ENCODE peak calls at places on chromosomes 3 and 15, in seven cellular contexts. W is HEK293T, T is K562, P is HCT116, I is HepG2, V is H1, X is GM12878. E is an unnamed sample.

GRCh38 chr3:113535898-113536297 is 3.5 kb downstream of the SIDT1 start:
- DNase-seq in W (peak), P (no peak), X (no peak), V (no peak), I (no peak), T (peak), E (no peak)

GRCh38 chr3:84008623-84009022 is 950.2 kb upstream of the CADM2 start:
- DNase-seq in I (no peak), T (no peak), V (no peak), X (no peak), W (no peak), P (no peak), E (no peak)

GRCh38 chr3:50519471-50520089 is 16.1 kb upstream of the CACNA2D2 start:
- DNase-seq in V (peak), I (peak), P (peak), W (peak), X (no peak), T (peak), E (peak)

GRCh38 chr3:27907929-27908328 is 185.8 kb upstream of the EOMES start:
- DNase-seq in W (no peak), X (no peak), P (no peak), V (no peak), I (no peak), T (no peak), E (no peak)

GRCh38 chr3:44870375-44871061 is 3.9 kb upstream of the TGM4 start:
- DNase-seq in T (no peak), V (no peak), I (peak), X (no peak), W (no peak), P (no peak), E (no peak)

GRCh38 chr15:51163843-51164242 is 69.1 kb upstream of the TNFAIP8L3 start:
- DNase-seq in X (no peak), P (no peak), W (no peak), T (no peak), I (no peak), V (no peak), E (no peak)

GRCh38 chr3:98612996-98613517 is 19.6 kb upstream of the CPOX start:
- DNase-seq in X (peak), W (no peak), I (no peak), P (no peak), V (no peak), T (no peak), E (no peak)

GRCh38 chr15:95259965-95260364 is 1028.6 kb downstream of the MCTP2 start:
- DNase-seq in P (no peak), I (no peak), W (no peak), T (peak), V (no peak), X (no peak), E (no peak)

GRCh38 chr3:37103103-37103815 is 71.1 kb downstream of the LRRFIP2 start:
- DNase-seq in T (no peak), P (no peak), V (no peak), W (no peak), I (no peak), X (no peak), E (no peak)

GRCh38 chr3:148790841-148791240 is 36.8 kb upstream of the CPB1 start:
- DNase-seq in T (no peak), W (no peak), I (no peak), X (no peak), V (no peak), P (no peak), E (no peak)

GRCh38 chr15:47872869-47873301 is 155.6 kb downstream of the SEMA6D start:
- DNase-seq in W (no peak), X (no peak), V (no peak), P (no peak), T (no peak), I (no peak), E (no peak)

GRCh38 chr3:125072310-125072709 is 16.5 kb upstream of the HEG1 start:
- DNase-seq in V (no peak), I (no peak), X (no peak), T (no peak), P (no peak), W (no peak), E (no peak)

GRCh38 chr15:74683758-74684157 is 12.1 kb downstream of the EDC3 start:
- DNase-seq in T (no peak), P (no peak), W (no peak), I (no peak), V (no peak), X (no peak), E (no peak)

GRCh38 chr3:144085964-144086363 is 114.3 kb downstream of the DIPK2A start:
- DNase-seq in I (no peak), V (no peak), W (peak), T (no peak), X (no peak), P (no peak), E (no peak)

GRCh38 chr15:40543631-40544294 is 21.1 kb downstream of the CCDC32 start:
- DNase-seq in T (no peak), P (no peak), V (no peak), I (no peak), W (no peak), X (peak), E (no peak)

GRCh38 chr15:92097473-92098178 is 244.1 kb downstream of the SLCO3A1 start:
- DNase-seq in V (no peak), P (peak), T (peak), I (peak), W (peak), X (peak), E (peak)

GRCh38 chr3:67037615-67038014 is 39.5 kb downstream of the KBTBD8 start:
- DNase-seq in P (no peak), V (no peak), X (no peak), T (no peak), I (no peak), W (no peak), E (no peak)
- TF ChIP-seq SP1 in P (no peak), V (no peak), X (no peak), T (no peak), I (no peak), W (no peak), E (no peak)

GRCh38 chr3:52838561-52839267 is 3.9 kb upstream of the MUSTN1 start:
- DNase-seq in T (no peak), W (no peak), X (no peak), I (no peak), V (no peak), P (no peak), E (no peak)
- TF ChIP-seq SP1 in T (no peak), W (no peak), X (no peak), I (no peak), V (no peak), P (no peak), E (no peak)

DNA sequence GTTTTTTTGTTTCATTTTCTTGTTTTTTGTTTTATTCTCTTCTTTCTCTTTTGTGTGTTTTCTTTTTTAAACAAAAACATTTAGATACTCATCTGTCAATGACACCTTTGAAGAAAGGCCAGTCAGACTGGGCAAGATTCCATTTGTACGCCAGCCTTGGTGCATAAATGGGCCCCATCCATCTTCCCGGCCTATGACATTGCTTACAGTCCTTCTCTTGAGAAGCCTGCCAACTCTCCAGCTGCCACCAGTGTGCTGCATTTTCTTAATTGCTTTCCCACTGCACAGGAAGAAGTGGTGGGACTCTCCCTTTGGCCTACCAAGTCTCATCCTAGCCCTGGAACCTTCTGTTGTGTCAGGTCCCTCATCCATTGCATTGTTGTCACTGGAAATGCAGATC is 25.6 kb downstream of the LRTM1 start:
- DNase-seq in W (no peak), T (no peak), V (no peak), X (no peak), P (no peak), I (no peak), E (no peak)
- TF ChIP-seq SP1 in W (no peak), T (no peak), V (no peak), X (no peak), P (no peak), I (no peak), E (no peak)

GRCh38 chr3:62032738-62033137 is 340.6 kb downstream of the FEZF2 start:
- DNase-seq in X (no peak), I (no peak), W (no peak), V (no peak), T (no peak), P (no peak), E (no peak)

GRCh38 chr3:62039584-62039983 is 333.8 kb downstream of the FEZF2 start:
- DNase-seq in X (no peak), V (no peak), I (no peak), T (no peak), P (no peak), W (no peak), E (no peak)

GRCh38 chr3:62035664-62036063 is 337.7 kb downstream of the FEZF2 start:
- DNase-seq in I (no peak), P (no peak), X (no peak), W (no peak), T (no peak), V (no peak), E (no peak)

GRCh38 chr3:62041681-62042080 is 331.7 kb downstream of the FEZF2 start:
- DNase-seq in P (no peak), T (no peak), W (no peak), V (no peak), X (no peak), I (no peak), E (no peak)

GRCh38 chr3:62036726-62037125 is 336.6 kb downstream of the FEZF2 start:
- DNase-seq in P (no peak), X (no peak), T (no peak), W (no peak), V (no peak), I (no peak), E (no peak)
- TF ChIP-seq SP1 in P (no peak), X (no peak), T (no peak), W (no peak), V (no peak), I (no peak), E (no peak)

GRCh38 chr3:13950042-13950441 is 70.2 kb upstream of the WNT7A start:
- DNase-seq in I (no peak), P (no peak), W (no peak), X (no peak), V (no peak), T (no peak), E (no peak)
- TF ChIP-seq SP1 in I (no peak), P (no peak), W (no peak), X (no peak), V (no peak), T (no peak), E (no peak)

DNA sequence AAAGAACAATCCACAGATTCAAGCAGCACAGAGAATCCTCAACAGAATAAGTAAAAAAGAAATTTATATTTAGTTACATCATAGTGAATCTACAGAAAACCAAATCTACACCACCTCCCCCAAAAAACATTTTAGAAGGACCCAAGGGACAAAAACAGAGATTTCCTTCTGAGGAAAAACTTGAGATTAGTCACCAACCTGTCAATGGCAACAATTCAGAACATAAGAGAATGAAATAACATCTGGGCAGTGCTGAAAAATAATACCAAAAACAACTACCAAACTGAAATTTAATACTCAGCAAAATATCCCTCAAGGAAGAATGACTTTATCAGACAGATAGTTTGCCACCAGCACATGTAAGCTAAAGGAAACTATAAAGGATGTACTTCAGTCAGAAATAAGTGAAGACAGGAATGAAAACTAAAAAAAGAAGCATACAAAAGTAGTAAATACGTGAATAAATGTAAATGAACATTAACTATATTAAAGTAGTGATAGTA is 260.7 kb downstream of the ULK4 start:
- DNase-seq in X (no peak), V (no peak), P (no peak), W (no peak), I (no peak), T (no peak), E (no peak)
- TF ChIP-seq SP1 in X (no peak), V (no peak), P (no peak), W (no peak), I (no peak), T (no peak), E (no peak)

DNA sequence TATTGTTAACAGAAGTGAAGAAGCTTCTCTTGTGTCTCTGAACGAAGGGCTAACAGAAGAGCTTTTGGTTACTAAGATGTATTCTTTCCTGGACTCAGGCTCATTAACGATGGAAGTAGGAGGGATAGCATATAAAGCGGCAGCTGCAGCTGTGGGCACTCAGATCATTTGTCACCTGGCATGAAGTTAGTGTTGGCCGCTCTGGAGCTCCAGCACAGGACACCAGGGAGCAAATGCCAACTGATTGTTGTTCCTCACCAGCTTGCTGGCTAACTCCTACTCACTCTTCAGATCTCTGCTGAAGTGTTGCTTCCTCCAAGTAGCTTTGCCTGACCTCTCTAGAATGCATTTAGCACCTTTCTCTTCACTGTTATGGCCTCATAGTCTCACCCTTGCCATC is 15.6 kb upstream of the SLITRK3 start:
- DNase-seq in W (no peak), I (no peak), X (no peak), P (no peak), V (no peak), T (no peak), E (no peak)
- TF ChIP-seq SP1 in W (no peak), I (no peak), X (no peak), P (no peak), V (no peak), T (no peak), E (no peak)

DNA sequence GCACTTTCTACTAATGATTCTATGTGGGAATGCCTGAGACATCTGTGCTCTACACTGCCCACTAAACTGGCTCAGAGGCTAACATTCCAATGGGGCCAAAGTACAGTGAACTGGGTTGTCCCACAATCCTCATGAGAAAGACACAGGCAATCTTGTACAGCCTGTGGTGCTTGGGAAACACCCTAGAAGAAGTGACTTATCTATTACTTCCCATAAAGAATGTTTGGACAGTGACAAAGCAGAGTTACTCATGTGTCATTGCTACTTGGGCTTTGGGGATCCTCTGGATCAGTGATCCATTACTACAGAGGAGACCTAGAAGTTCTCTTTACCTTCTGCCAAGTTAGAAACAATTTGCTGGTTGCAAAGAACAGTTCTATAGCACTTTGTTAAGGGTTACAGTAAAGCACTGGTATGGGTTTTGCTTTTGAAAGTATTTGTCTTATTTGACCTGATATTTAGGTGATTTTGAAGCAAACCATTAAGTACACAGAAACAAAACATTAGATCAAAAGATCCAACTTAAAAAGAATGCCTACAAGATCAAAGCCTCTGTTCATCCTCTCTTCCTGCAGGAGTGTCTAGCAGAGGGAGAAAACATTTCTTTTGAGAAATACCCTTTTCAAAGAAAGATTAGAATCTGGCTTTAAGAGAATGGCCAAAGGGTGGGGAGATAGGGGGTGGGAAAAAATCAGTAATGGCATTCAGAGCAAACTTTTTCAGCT is 75.8 kb downstream of the CTNNB1 start:
- DNase-seq in V (no peak), W (no peak), T (no peak), I (peak), X (no peak), P (no peak), E (no peak)
- TF ChIP-seq SP1 in V (no peak), W (no peak), T (no peak), I (no peak), X (no peak), P (no peak), E (no peak)

GRCh38 chr3:78613366-78614008 is 1154.3 kb downstream of the ROBO1 start:
- DNase-seq in V (no peak), T (no peak), W (no peak), I (no peak), P (no peak), X (no peak), E (no peak)
- TF ChIP-seq SP1 in V (no peak), T (no peak), W (no peak), I (no peak), P (no peak), X (no peak), E (no peak)

GRCh38 chr3:62845996-62846395 is 29.2 kb downstream of the CADPS start:
- DNase-seq in P (no peak), W (no peak), T (no peak), I (no peak), V (no peak), X (no peak), E (no peak)

DNA sequence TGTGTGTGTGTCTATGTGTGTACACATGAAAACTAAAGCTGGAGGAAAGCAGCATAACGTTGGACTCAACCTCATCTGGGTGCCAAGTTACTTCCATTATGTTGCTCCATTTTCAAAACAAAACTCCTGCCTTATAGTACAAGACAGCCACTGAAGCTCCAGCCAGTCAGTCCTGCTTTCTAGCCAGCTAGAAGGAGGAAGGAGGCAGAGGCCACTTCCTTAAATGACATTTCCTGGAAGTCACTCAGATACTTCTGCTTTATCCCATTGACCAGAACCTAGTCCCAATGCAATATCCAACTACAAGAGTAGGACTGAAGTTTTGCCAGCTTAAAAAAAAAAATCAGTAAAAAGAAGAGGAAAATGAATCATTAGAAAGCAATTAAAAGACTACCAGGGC is 31.7 kb downstream of the CADPS start:
- DNase-seq in W (no peak), V (no peak), T (no peak), P (no peak), X (no peak), I (no peak), E (no peak)
- TF ChIP-seq SP1 in W (no peak), V (no peak), T (no peak), P (no peak), X (no peak), I (no peak), E (no peak)